ENCODE peak calls at places on chromosomes 12 and 14, in ten cellular contexts. One of them, this sample, is unnamed.

GRCh38 chr12:129025055-129025454 is 171.8 kb downstream of the GLT1D1 start:
- DNase-seq in fibroblast of lung: no peak
- DNase-seq in lung: no peak
- DNase-seq in left ventricle myocardium inferior: no peak
- DNase-seq in PC-9: no peak
- DNase-seq in CD4-positive, alpha-beta T cell: no peak
- DNase-seq in glutamatergic neuron: no peak
- DNase-seq in cardiac muscle cell: no peak
- DNase-seq in lower lobe of right lung: no peak
- DNase-seq in kidney epithelial cell: no peak
- DNase-seq in this sample: no peak

GRCh38 chr12:95859344-95859816 is 628 bp downstream of the SNRPF start:
- DNase-seq in fibroblast of lung: peak; percentile 34
- DNase-seq in cardiac muscle cell: peak; percentile 63
- DNase-seq in kidney epithelial cell: no peak
- DNase-seq in glutamatergic neuron: no peak
- DNase-seq in PC-9: peak; percentile 54
- DNase-seq in lung: no peak
- DNase-seq in CD4-positive, alpha-beta T cell: no peak
- DNase-seq in left ventricle myocardium inferior: no peak
- DNase-seq in lower lobe of right lung: no peak
- DNase-seq in this sample: no peak

GRCh38 chr12:62268956-62269355 is 8.8 kb downstream of the USP15 start:
- DNase-seq in left ventricle myocardium inferior: no peak
- DNase-seq in fibroblast of lung: peak; percentile 84
- DNase-seq in CD4-positive, alpha-beta T cell: no peak
- DNase-seq in cardiac muscle cell: no peak
- DNase-seq in kidney epithelial cell: no peak
- DNase-seq in lung: no peak
- DNase-seq in lower lobe of right lung: no peak
- DNase-seq in PC-9: peak; percentile 43
- DNase-seq in glutamatergic neuron: no peak
- DNase-seq in this sample: no peak

GRCh38 chr14:94558842-94559241 is 2.4 kb upstream of the SERPINA4 start:
- DNase-seq in left ventricle myocardium inferior: no peak
- DNase-seq in PC-9: no peak
- DNase-seq in CD4-positive, alpha-beta T cell: no peak
- DNase-seq in fibroblast of lung: no peak
- DNase-seq in glutamatergic neuron: no peak
- DNase-seq in cardiac muscle cell: no peak
- DNase-seq in kidney epithelial cell: no peak
- DNase-seq in lower lobe of right lung: no peak
- DNase-seq in lung: no peak
- DNase-seq in this sample: no peak

GRCh38 chr14:72024043-72024407 is 91.8 kb downstream of the RGS6 start:
- DNase-seq in lung: no peak
- DNase-seq in left ventricle myocardium inferior: no peak
- DNase-seq in PC-9: no peak
- DNase-seq in glutamatergic neuron: peak; percentile 31
- DNase-seq in fibroblast of lung: no peak
- DNase-seq in kidney epithelial cell: peak; percentile 16
- DNase-seq in CD4-positive, alpha-beta T cell: no peak
- DNase-seq in lower lobe of right lung: no peak
- DNase-seq in cardiac muscle cell: peak; percentile 62
- DNase-seq in this sample: peak; percentile 36

GRCh38 chr14:63909984-63910383 is 57.2 kb downstream of the SYNE2 start:
- DNase-seq in kidney epithelial cell: no peak
- DNase-seq in glutamatergic neuron: no peak
- DNase-seq in CD4-positive, alpha-beta T cell: no peak
- DNase-seq in PC-9: no peak
- DNase-seq in left ventricle myocardium inferior: no peak
- DNase-seq in cardiac muscle cell: no peak
- DNase-seq in lower lobe of right lung: no peak
- DNase-seq in lung: no peak
- DNase-seq in fibroblast of lung: peak; percentile 45
- DNase-seq in this sample: no peak

GRCh38 chr12:98741615-98742265 is 96.7 kb downstream of the APAF1 start:
- DNase-seq in kidney epithelial cell: no peak
- DNase-seq in left ventricle myocardium inferior: no peak
- DNase-seq in PC-9: no peak
- DNase-seq in glutamatergic neuron: peak; percentile 56
- DNase-seq in CD4-positive, alpha-beta T cell: no peak
- DNase-seq in lung: no peak
- DNase-seq in lower lobe of right lung: no peak
- DNase-seq in fibroblast of lung: no peak
- DNase-seq in cardiac muscle cell: no peak
- DNase-seq in this sample: peak; percentile 50

GRCh38 chr14:58465425-58465824 is 37.9 kb downstream of the KIAA0586 start:
- DNase-seq in fibroblast of lung: peak; percentile 28
- DNase-seq in kidney epithelial cell: no peak
- DNase-seq in PC-9: no peak
- DNase-seq in lung: no peak
- DNase-seq in lower lobe of right lung: no peak
- DNase-seq in left ventricle myocardium inferior: no peak
- DNase-seq in glutamatergic neuron: no peak
- DNase-seq in cardiac muscle cell: no peak
- DNase-seq in CD4-positive, alpha-beta T cell: no peak
- DNase-seq in this sample: no peak

GRCh38 chr14:31204593-31205534 is 2.7 kb downstream of the HECTD1 start:
- DNase-seq in glutamatergic neuron: no peak
- DNase-seq in lower lobe of right lung: no peak
- DNase-seq in CD4-positive, alpha-beta T cell: no peak
- DNase-seq in fibroblast of lung: peak; percentile 20
- DNase-seq in kidney epithelial cell: no peak
- DNase-seq in lung: no peak
- DNase-seq in PC-9: no peak
- DNase-seq in left ventricle myocardium inferior: no peak
- DNase-seq in cardiac muscle cell: no peak
- DNase-seq in this sample: no peak

GRCh38 chr12:96400631-96401060 is 407 bp upstream of the CDK17 start:
- DNase-seq in lower lobe of right lung: no peak
- DNase-seq in kidney epithelial cell: no peak
- DNase-seq in lung: no peak
- DNase-seq in cardiac muscle cell: no peak
- DNase-seq in CD4-positive, alpha-beta T cell: no peak
- DNase-seq in fibroblast of lung: peak; percentile 58
- DNase-seq in left ventricle myocardium inferior: no peak
- DNase-seq in glutamatergic neuron: no peak
- DNase-seq in PC-9: no peak
- DNase-seq in this sample: no peak

GRCh38 chr12:12267801-12268200 is 957 bp upstream of the LRP6 start:
- DNase-seq in left ventricle myocardium inferior: no peak
- DNase-seq in CD4-positive, alpha-beta T cell: no peak
- DNase-seq in PC-9: no peak
- DNase-seq in lung: no peak
- DNase-seq in kidney epithelial cell: no peak
- DNase-seq in lower lobe of right lung: no peak
- DNase-seq in fibroblast of lung: no peak
- DNase-seq in cardiac muscle cell: no peak
- DNase-seq in glutamatergic neuron: no peak
- DNase-seq in this sample: no peak

GRCh38 chr14:65184032-65184764 is 81.9 kb upstream of the MAX start:
- DNase-seq in cardiac muscle cell: no peak
- DNase-seq in lower lobe of right lung: no peak
- DNase-seq in CD4-positive, alpha-beta T cell: no peak
- DNase-seq in glutamatergic neuron: no peak
- DNase-seq in fibroblast of lung: no peak
- DNase-seq in lung: no peak
- DNase-seq in left ventricle myocardium inferior: no peak
- DNase-seq in kidney epithelial cell: no peak
- DNase-seq in PC-9: no peak
- DNase-seq in this sample: no peak

GRCh38 chr12:27384261-27384590 is 51.6 kb downstream of the BMAL2 start:
- DNase-seq in PC-9: no peak
- DNase-seq in lung: no peak
- DNase-seq in cardiac muscle cell: no peak
- DNase-seq in glutamatergic neuron: no peak
- DNase-seq in lower lobe of right lung: no peak
- DNase-seq in CD4-positive, alpha-beta T cell: no peak
- DNase-seq in fibroblast of lung: no peak
- DNase-seq in left ventricle myocardium inferior: no peak
- DNase-seq in kidney epithelial cell: no peak
- DNase-seq in this sample: no peak
- TF ChIP-seq CTCF in PC-9: peak; percentile 24
- TF ChIP-seq CTCF in lung: no peak
- TF ChIP-seq CTCF in cardiac muscle cell: no peak
- TF ChIP-seq CTCF in glutamatergic neuron: peak; percentile 32
- TF ChIP-seq CTCF in lower lobe of right lung: no peak
- TF ChIP-seq CTCF in CD4-positive, alpha-beta T cell: peak; percentile 25
- TF ChIP-seq CTCF in fibroblast of lung: no peak
- TF ChIP-seq CTCF in left ventricle myocardium inferior: no peak
- TF ChIP-seq CTCF in kidney epithelial cell: no peak
- TF ChIP-seq CTCF in this sample: no peak

GRCh38 chr14:54906075-54906474 is 3.4 kb upstream of the GCH1 start:
- DNase-seq in PC-9: no peak
- DNase-seq in cardiac muscle cell: no peak
- DNase-seq in glutamatergic neuron: no peak
- DNase-seq in lung: no peak
- DNase-seq in fibroblast of lung: no peak
- DNase-seq in CD4-positive, alpha-beta T cell: no peak
- DNase-seq in kidney epithelial cell: no peak
- DNase-seq in left ventricle myocardium inferior: no peak
- DNase-seq in lower lobe of right lung: no peak
- DNase-seq in this sample: no peak

GRCh38 chr14:54908230-54908629 is 5.6 kb upstream of the GCH1 start:
- DNase-seq in cardiac muscle cell: no peak
- DNase-seq in left ventricle myocardium inferior: no peak
- DNase-seq in kidney epithelial cell: no peak
- DNase-seq in CD4-positive, alpha-beta T cell: no peak
- DNase-seq in PC-9: no peak
- DNase-seq in lung: no peak
- DNase-seq in glutamatergic neuron: no peak
- DNase-seq in fibroblast of lung: no peak
- DNase-seq in lower lobe of right lung: no peak
- DNase-seq in this sample: no peak

GRCh38 chr14:54902143-54902520 is 494 bp downstream of the GCH1 start:
- DNase-seq in lower lobe of right lung: peak; percentile 88
- DNase-seq in lung: peak; percentile 68
- DNase-seq in fibroblast of lung: peak; percentile 32
- DNase-seq in CD4-positive, alpha-beta T cell: peak; percentile 65
- DNase-seq in cardiac muscle cell: peak; percentile 68
- DNase-seq in glutamatergic neuron: peak; percentile 64
- DNase-seq in kidney epithelial cell: no peak
- DNase-seq in PC-9: peak; percentile 56
- DNase-seq in left ventricle myocardium inferior: peak; percentile 72
- DNase-seq in this sample: peak; percentile 76

GRCh38 chr14:54901380-54902142 is 1.1 kb downstream of the GCH1 start:
- DNase-seq in lower lobe of right lung: no peak
- DNase-seq in lung: no peak
- DNase-seq in cardiac muscle cell: no peak
- DNase-seq in fibroblast of lung: no peak
- DNase-seq in kidney epithelial cell: no peak
- DNase-seq in left ventricle myocardium inferior: no peak
- DNase-seq in PC-9: peak; percentile 36
- DNase-seq in glutamatergic neuron: no peak
- DNase-seq in CD4-positive, alpha-beta T cell: no peak
- DNase-seq in this sample: peak; percentile 13

GRCh38 chr14:54902521-54903420 is at the start of gene GCH1:
- DNase-seq in left ventricle myocardium inferior: peak; percentile 67
- DNase-seq in lung: peak; percentile 72
- DNase-seq in kidney epithelial cell: no peak
- DNase-seq in lower lobe of right lung: peak; percentile 83
- DNase-seq in fibroblast of lung: peak; percentile 28
- DNase-seq in PC-9: peak; percentile 64
- DNase-seq in cardiac muscle cell: peak; percentile 92
- DNase-seq in CD4-positive, alpha-beta T cell: peak; percentile 50
- DNase-seq in glutamatergic neuron: peak; percentile 86
- DNase-seq in this sample: peak; percentile 87
- TF ChIP-seq CTCF in left ventricle myocardium inferior: peak; percentile 62
- TF ChIP-seq CTCF in lung: peak; percentile 13
- TF ChIP-seq CTCF in kidney epithelial cell: peak; percentile 2
- TF ChIP-seq CTCF in lower lobe of right lung: peak; percentile 47
- TF ChIP-seq CTCF in fibroblast of lung: peak; percentile 5
- TF ChIP-seq CTCF in PC-9: peak; percentile 65
- TF ChIP-seq CTCF in cardiac muscle cell: peak; percentile 48
- TF ChIP-seq CTCF in CD4-positive, alpha-beta T cell: peak; percentile 80
- TF ChIP-seq CTCF in glutamatergic neuron: peak; percentile 81
- TF ChIP-seq CTCF in this sample: peak; percentile 58

DNA sequence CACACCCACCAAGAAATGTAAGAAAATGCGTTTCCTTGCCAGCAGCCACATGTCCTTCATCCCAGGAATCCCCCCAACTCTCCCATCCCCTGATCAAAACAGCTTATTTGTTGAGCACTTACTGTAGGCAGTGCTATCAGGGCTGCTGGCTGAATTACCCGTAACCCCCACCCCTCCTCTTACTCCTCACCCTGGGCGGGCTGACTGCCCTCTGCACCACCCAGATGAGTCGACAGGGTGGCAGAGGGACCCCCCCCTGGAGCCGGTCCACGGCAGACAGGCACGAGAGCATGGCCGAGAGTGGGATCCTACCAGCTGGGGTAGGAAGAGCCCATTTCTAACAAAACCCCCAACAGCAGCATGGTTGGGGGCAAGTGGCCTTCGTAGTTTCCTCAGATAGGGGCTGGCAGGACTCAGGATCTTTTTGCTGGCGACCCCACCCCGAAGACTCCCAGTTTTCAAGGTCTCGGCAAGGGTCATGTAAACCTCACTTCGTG is 1.1 kb upstream of the RHOF start:
- DNase-seq in kidney epithelial cell: no peak
- DNase-seq in lower lobe of right lung: no peak
- DNase-seq in cardiac muscle cell: no peak
- DNase-seq in CD4-positive, alpha-beta T cell: no peak
- DNase-seq in left ventricle myocardium inferior: no peak
- DNase-seq in fibroblast of lung: no peak
- DNase-seq in lung: peak; percentile 59
- DNase-seq in PC-9: no peak
- DNase-seq in glutamatergic neuron: no peak
- DNase-seq in this sample: no peak
- TF ChIP-seq CTCF in kidney epithelial cell: no peak
- TF ChIP-seq CTCF in lower lobe of right lung: no peak
- TF ChIP-seq CTCF in cardiac muscle cell: no peak
- TF ChIP-seq CTCF in CD4-positive, alpha-beta T cell: peak; percentile 44
- TF ChIP-seq CTCF in left ventricle myocardium inferior: no peak
- TF ChIP-seq CTCF in fibroblast of lung: no peak
- TF ChIP-seq CTCF in lung: no peak
- TF ChIP-seq CTCF in PC-9: no peak
- TF ChIP-seq CTCF in glutamatergic neuron: peak; percentile 44
- TF ChIP-seq CTCF in this sample: no peak

DNA sequence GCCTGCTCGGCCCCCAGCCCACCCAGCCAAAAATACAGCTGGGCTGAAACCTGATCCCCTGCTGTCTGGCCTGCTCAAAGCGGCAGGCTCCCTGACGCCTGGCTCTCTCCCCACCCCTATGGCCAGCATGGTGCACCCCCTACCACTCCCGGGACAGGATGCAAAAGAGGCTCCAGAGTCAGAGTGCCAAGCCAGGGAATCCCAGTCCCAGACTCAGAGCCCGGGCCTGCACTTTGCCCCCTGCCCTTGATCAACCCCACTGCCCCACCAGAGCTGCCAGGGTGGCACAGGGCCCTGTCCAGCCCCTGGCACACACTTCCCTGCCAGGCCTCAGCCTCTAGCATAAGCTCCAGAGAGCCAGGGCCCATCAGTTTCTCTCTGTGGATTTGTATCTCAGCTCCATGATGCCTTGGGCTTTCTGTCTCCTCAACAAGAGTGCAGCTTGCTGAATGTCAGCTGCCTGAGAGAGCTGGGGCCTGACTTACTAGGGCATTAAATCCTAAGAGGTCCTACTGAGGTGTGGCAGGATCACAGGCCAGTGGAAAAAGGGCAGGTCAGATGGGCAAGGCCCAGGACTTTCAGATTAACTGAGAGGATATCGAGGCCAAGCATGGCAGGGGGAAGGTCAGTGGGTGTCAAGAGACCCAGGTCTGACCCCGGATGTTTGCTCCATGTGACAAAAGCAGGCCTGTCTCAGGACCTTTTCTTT is 13.9 kb downstream of the ACVRL1 start:
- DNase-seq in kidney epithelial cell: no peak
- DNase-seq in lower lobe of right lung: no peak
- DNase-seq in glutamatergic neuron: peak; percentile 55
- DNase-seq in cardiac muscle cell: peak; percentile 78
- DNase-seq in PC-9: no peak
- DNase-seq in left ventricle myocardium inferior: no peak
- DNase-seq in fibroblast of lung: no peak
- DNase-seq in CD4-positive, alpha-beta T cell: no peak
- DNase-seq in lung: no peak
- DNase-seq in this sample: peak; percentile 65
- TF ChIP-seq CTCF in kidney epithelial cell: no peak
- TF ChIP-seq CTCF in lower lobe of right lung: no peak
- TF ChIP-seq CTCF in glutamatergic neuron: no peak
- TF ChIP-seq CTCF in cardiac muscle cell: no peak
- TF ChIP-seq CTCF in PC-9: no peak
- TF ChIP-seq CTCF in left ventricle myocardium inferior: no peak
- TF ChIP-seq CTCF in fibroblast of lung: no peak
- TF ChIP-seq CTCF in CD4-positive, alpha-beta T cell: no peak
- TF ChIP-seq CTCF in lung: no peak
- TF ChIP-seq CTCF in this sample: no peak